ENCODE peak calls at places on chromosomes 16 and 17, in seven cellular contexts. H is mammary epithelial cell, I is uterus, G is H9, Q is ascending aorta, P is AG04450, B is breast epithelium. J is an unnamed sample.

GRCh38 chr16:20255002-20255401 is 72.3 kb downstream of the GP2 start:
- DNase-seq in B (no peak), Q (no peak), G (no peak), H (no peak), I (no peak), P (no peak), J (no peak)

GRCh38 chr17:79945591-79946255 is 89.9 kb downstream of the TBC1D16 start:
- DNase-seq in I (peak; percentile 10), B (peak; percentile 39), H (no peak), G (no peak), Q (peak; percentile 44), P (no peak), J (no peak)

GRCh38 chr17:73646409-73647305 is 2.4 kb upstream of the SDK2 start:
- DNase-seq in H (no peak), P (no peak), I (no peak), G (peak; percentile 76), Q (no peak), B (no peak), J (no peak)

GRCh38 chr17:34580685-34581445 is 1.5 kb downstream of the TMEM132E start:
- DNase-seq in H (no peak), Q (no peak), P (no peak), I (no peak), B (peak; percentile 49), G (peak; percentile 57), J (no peak)

GRCh38 chr17:17749025-17749772 is 67.9 kb downstream of the RAI1 start:
- DNase-seq in H (no peak), P (no peak), G (peak; percentile 79), I (no peak), B (no peak), Q (no peak), J (no peak)

GRCh38 chr17:78358538-78359215 is 1.2 kb downstream of the SOCS3 start:
- DNase-seq in H (peak; percentile 60), Q (no peak), I (no peak), P (no peak), G (peak; percentile 59), B (no peak), J (no peak)

GRCh38 chr16:88524274-88524972 is 45.8 kb upstream of the ZC3H18 start:
- DNase-seq in G (no peak), P (no peak), Q (no peak), B (no peak), I (no peak), H (no peak), J (no peak)

GRCh38 chr17:82681547-82681946 is 17.0 kb downstream of the RAB40B start:
- DNase-seq in I (no peak), B (no peak), Q (no peak), G (no peak), H (no peak), P (no peak), J (no peak)

GRCh38 chr17:379531-380200 is 27.1 kb upstream of the RPH3AL start:
- DNase-seq in I (no peak), G (no peak), B (no peak), H (peak; percentile 27), P (no peak), Q (no peak), J (no peak)

GRCh38 chr17:83195330-83196087 is 116.1 kb downstream of the METRNL start:
- DNase-seq in B (peak; percentile 58), P (no peak), I (peak; percentile 36), G (no peak), H (no peak), Q (peak; percentile 93), J (peak; percentile 83)

GRCh38 chr17:69814031-69814430 is 261.0 kb upstream of the KCNJ16 start:
- DNase-seq in I (no peak), B (no peak), Q (no peak), H (peak; percentile 48), P (no peak), G (no peak), J (no peak)

GRCh38 chr16:19860146-19861030 is 24.3 kb downstream of the GPRC5B start:
- DNase-seq in Q (no peak), H (peak; percentile 26), B (no peak), I (no peak), G (peak; percentile 75), P (peak; percentile 34), J (peak; percentile 18)

GRCh38 chr17:17151055-17151454 is 55.1 kb downstream of the PLD6 start:
- DNase-seq in G (no peak), H (peak; percentile 91), P (peak; percentile 29), Q (no peak), I (no peak), B (no peak), J (no peak)

DNA sequence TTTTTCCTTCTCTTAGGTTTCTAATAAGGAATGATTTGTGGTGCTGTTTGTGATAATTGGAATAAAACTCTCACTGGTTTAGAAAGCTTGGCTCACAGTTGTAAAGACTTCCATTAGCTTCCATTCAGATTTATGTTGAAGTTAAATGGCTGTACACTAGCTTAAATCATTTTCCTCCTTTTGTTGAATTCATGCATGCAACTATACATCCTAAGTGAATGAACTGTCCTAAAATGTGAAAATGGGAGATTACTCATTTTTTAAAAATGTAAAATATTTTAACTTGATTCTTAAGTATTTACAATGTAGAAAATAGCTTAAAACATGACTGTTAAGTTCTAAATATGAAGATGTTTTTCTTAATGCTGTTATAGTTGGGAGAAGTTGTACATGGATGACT is 15.2 kb downstream of the PRKCA start:
- DNase-seq in H (no peak), G (no peak), Q (no peak), B (no peak), I (no peak), P (no peak), J (no peak)
- H3K27ac ChIP-seq in H (no peak overlapping the region), G (no peak overlapping the region), Q (no peak overlapping the region), B (no peak overlapping the region), I (no peak overlapping the region), P (no peak overlapping the region), J (no peak overlapping the region)

GRCh38 chr17:76446449-76447231 is 6.3 kb downstream of the UBE2O start:
- DNase-seq in G (peak; percentile 56), B (no peak), P (no peak), Q (no peak), H (peak; percentile 94), I (no peak), J (no peak)

GRCh38 chr17:76442341-76443338 is 10.3 kb downstream of the UBE2O start:
- DNase-seq in P (no peak), B (no peak), H (no peak), G (no peak), Q (no peak), I (no peak), J (no peak)

GRCh38 chr17:76444518-76445311 is 8.2 kb downstream of the UBE2O start:
- DNase-seq in G (peak; percentile 61), Q (no peak), I (no peak), B (no peak), H (peak; percentile 27), P (no peak), J (no peak)

GRCh38 chr17:76447931-76448652 is 4.9 kb downstream of the UBE2O start:
- DNase-seq in G (no peak), P (no peak), B (no peak), I (no peak), H (peak; percentile 42), Q (no peak), J (no peak)

DNA sequence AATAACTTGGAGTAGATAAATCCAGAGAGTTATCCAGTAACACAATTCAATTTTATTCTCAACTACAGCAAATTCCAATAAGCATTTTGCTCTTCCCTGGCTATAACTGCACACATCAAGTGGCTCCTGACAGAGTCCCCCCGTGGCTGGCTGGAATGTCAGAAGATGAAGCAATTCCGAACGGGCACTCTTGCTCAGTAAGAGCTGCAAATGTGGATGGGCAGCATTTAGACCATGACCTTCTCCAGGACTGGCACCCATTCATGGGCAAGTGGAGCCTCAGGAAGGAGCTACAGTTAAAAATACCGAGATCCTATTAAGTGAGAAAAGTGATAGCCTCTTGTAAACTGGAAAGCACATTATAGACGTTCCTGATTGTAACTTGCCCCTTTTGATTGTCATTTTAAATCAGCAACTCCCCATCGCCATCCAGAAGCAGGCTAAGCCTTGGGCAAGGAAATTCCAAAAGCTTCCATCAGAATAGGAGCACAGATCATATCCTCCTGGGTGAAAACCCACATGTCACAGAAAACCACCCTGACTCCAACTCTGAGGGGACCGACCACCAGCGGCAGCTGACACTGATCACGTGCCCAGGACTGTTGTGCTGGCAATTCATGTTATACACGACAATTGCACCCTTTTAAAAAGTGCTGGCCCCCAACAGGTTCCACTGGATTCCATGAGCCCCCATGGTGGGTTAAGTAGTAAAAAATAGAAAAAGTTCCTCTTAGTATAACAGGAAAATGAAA is 7.1 kb downstream of the UBE2O start:
- DNase-seq in Q (no peak), B (no peak), I (no peak), H (no peak), P (no peak), G (no peak), J (no peak)
- H3K27ac ChIP-seq in Q (no peak overlapping the region), B (no peak overlapping the region), I (no peak overlapping the region), H (peak overlapping the region; percentile 41), P (peak overlapping the region; percentile 85), G (peak overlapping the region; percentile 14), J (no peak overlapping the region)

GRCh38 chr16:64012166-64012565 is 1109.7 kb downstream of the CDH11 start:
- DNase-seq in I (no peak), G (no peak), H (no peak), Q (no peak), P (no peak), B (no peak), J (no peak)
- H3K27ac ChIP-seq in I (peak overlapping the region; percentile 62), G (no peak overlapping the region), H (no peak overlapping the region), Q (no peak overlapping the region), P (no peak overlapping the region), B (no peak overlapping the region), J (no peak overlapping the region)

GRCh38 chr16:67456383-67457140 is 24.4 kb downstream of the ATP6V0D1 start:
- DNase-seq in P (no peak), Q (peak; percentile 86), H (peak; percentile 31), G (no peak), B (no peak), I (peak; percentile 82), J (peak; percentile 84)

GRCh38 chr16:67459066-67459857 is 21.7 kb downstream of the ATP6V0D1 start:
- DNase-seq in P (no peak), G (no peak), Q (peak; percentile 80), H (no peak), B (peak; percentile 74), I (peak; percentile 57), J (no peak)

GRCh38 chr16:67459858-67460144 is 21.2 kb downstream of the ATP6V0D1 start:
- DNase-seq in I (peak; percentile 71), H (no peak), P (no peak), G (no peak), Q (no peak), B (no peak), J (no peak)

GRCh38 chr16:67458121-67458641 is 22.8 kb downstream of the ATP6V0D1 start:
- DNase-seq in B (no peak), Q (no peak), G (no peak), I (peak; percentile 66), H (no peak), P (no peak), J (no peak)

DNA sequence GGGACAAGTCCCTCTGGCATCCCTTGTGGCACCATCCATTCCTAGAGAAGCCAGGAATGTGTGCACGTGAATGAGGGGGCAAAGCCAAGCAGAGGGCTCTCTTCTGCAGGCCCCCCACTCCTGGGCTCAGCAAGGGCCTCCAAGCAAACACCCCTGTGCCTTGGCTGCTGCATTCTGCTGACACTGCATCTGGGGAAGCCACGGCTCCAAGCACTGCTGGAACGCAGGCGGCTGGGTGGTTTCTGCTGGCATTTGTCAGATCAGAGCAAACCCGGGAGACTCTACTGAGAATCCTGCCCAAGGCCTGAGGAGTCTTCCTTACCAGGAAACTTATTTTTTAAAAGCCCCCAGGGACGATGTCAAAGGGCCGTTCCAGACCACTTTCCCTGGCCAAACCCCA is 23.3 kb downstream of the ATP6V0D1 start:
- DNase-seq in P (no peak), H (no peak), G (no peak), I (no peak), Q (no peak), B (no peak), J (no peak)
- H3K27ac ChIP-seq in P (no peak overlapping the region), H (no peak overlapping the region), G (no peak overlapping the region), I (peak overlapping the region; percentile 77), Q (peak overlapping the region; percentile 81), B (peak overlapping the region; percentile 94), J (peak overlapping the region; percentile 86)

J was measured in suprapubic skin.